ENCODE peak calls at places on chromosomes 13 and 19, in four cellular contexts. H, I, O and J are unnamed samples.

GRCh38 chr13:77230560-77230959 is 96.3 kb downstream of the MYCBP2 start:
- DNase-seq in H (no peak), I (no peak), O (no peak), J (no peak)

GRCh38 chr19:48393559-48394330 is at the start of gene GRIN2D:
- DNase-seq in H (peak), I (no peak), O (peak), J (no peak)

GRCh38 chr13:32849369-32849768 is 166.9 kb upstream of the KL start:
- DNase-seq in H (no peak), I (no peak), O (no peak), J (no peak)

GRCh38 chr13:94168784-94169512 is 310.5 kb downstream of the DCT start:
- DNase-seq in H (peak), I (no peak), O (peak), J (no peak)

GRCh38 chr19:14676762-14677161 is 2.1 kb upstream of the ADGRE3 start:
- DNase-seq in H (no peak), I (no peak), O (no peak), J (no peak)

GRCh38 chr19:38709119-38709518 is 35.2 kb downstream of the CAPN12 start:
- DNase-seq in H (no peak), I (no peak), O (no peak), J (no peak)

GRCh38 chr13:99733346-99733745 is 232.1 kb downstream of the TM9SF2 start:
- DNase-seq in H (no peak), I (no peak), O (no peak), J (no peak)

GRCh38 chr19:13797870-13798269 is 2.6 kb downstream of the ZSWIM4 start:
- DNase-seq in H (peak), I (no peak), O (peak), J (no peak)

GRCh38 chr19:3612901-3613741 is 6.4 kb upstream of the TBXA2R start:
- DNase-seq in H (no peak), I (no peak), O (no peak), J (no peak)

GRCh38 chr13:75666646-75667351 is 30.7 kb downstream of the LMO7 start:
- DNase-seq in H (peak), I (no peak), O (peak), J (no peak)

GRCh38 chr19:30059741-30060140 is 117.7 kb downstream of the URI1 start:
- DNase-seq in H (no peak), I (no peak), O (no peak), J (no peak)

GRCh38 chr13:19818223-19818842 is 35.6 kb upstream of the PSPC1 start:
- DNase-seq in H (no peak), I (peak), O (peak), J (no peak)

GRCh38 chr19:43767818-43768217 is 13.0 kb downstream of the KCNN4 start:
- DNase-seq in H (no peak), I (no peak), O (no peak), J (no peak)

GRCh38 chr19:13169769-13170168 is 19.6 kb downstream of the IER2 start:
- DNase-seq in H (peak), I (no peak), O (peak), J (peak)

DNA sequence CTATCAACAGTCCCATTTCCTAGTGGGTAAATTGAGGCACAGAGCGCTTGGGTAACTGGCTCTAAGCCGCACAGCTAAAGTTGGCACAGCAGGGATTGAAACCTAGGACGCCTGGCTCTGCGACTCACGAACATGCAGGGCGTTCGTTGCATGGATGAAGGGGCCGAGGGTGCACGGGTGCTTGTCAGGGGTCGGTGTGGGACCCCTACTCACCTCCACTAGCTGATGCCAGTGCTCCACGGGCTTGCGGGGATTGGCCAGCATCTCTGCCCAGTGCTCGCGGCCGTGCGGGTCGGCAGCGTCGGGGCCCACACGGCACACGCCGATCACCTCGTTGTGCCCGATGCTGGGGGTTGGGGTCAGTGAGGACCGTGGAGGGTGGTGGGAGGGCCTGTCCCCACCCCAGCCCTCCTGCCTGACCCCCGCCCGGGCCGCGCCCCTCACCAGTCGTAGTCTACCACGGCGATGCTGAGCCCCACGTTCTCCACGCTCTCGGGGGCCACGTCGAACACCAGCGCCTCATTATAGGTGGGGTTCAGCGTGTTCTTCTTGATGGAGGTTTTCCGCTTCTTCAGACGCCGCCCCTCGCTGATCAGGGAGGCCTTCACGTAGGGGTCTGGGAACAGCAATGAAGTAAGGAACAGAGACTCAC is 14.6 kb downstream of the SYT3 start:
- DNase-seq in H (no peak), I (no peak), O (no peak), J (no peak)
- TF ChIP-seq CTCF in H (no peak), I (no peak), O (no peak), J (no peak)

DNA sequence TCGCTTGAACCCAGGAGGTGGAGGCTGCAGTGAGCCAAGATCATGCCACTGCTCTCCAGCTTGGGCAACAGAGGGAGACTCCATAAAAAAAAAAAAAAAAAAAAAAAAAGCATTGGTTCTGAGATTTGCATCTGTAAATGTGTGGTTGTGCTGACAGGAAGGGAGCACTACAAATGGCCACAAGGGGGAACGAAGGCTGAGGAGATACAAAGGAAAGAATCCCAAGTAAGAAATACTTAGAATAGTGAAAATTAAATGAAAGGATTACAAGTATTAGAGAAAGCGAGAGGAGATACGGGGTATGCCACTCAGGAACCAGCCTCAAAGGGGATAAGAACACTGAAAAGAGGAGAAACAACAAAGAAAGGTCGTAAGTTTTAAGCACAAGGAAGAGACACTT is 284.9 kb downstream of the KLF12 start:
- DNase-seq in H (peak), I (no peak), O (peak), J (no peak)
- TF ChIP-seq CTCF in H (peak), I (peak), O (peak), J (peak)

GRCh38 chr13:39037410-39037879 is 444 bp downstream of the PROSER1 start:
- DNase-seq in H (no peak), I (no peak), O (no peak), J (peak)
- TF ChIP-seq CTCF in H (no peak), I (no peak), O (no peak), J (no peak)

DNA sequence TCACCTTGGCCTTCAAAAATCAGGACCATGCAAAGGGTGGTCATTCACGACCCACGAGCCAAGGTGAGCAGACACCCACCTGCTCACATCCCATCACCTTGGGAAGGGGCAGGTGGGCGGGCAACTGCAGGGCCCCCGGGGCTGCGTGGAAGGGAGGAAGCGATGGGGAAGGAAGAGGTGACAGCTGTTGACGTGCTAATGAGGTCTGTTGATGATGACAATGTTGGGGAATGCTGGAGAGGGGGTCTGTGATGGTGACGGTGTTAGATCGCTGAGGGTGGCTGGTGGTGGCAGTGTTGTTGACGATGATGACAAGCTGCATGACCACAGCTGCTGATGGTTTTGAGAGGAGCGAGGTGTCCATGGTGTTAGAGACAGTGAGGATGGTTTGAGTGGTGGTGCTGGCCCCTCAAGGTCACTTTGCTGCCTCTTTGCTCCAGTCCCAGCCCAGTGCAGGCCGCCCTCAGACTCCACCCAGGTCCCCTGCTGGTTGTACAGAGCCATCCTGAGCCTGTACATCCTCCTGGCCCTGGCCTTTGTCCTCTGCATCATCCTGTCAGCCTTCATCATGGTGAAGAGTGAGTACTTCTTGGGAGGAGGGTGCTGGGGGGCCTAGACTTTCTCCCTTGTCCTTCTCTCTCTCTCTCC is 898 bp downstream of the MCEMP1 start:
- DNase-seq in H (no peak), I (no peak), O (no peak), J (no peak)
- TF ChIP-seq CTCF in H (no peak), I (no peak), O (no peak), J (peak)

DNA sequence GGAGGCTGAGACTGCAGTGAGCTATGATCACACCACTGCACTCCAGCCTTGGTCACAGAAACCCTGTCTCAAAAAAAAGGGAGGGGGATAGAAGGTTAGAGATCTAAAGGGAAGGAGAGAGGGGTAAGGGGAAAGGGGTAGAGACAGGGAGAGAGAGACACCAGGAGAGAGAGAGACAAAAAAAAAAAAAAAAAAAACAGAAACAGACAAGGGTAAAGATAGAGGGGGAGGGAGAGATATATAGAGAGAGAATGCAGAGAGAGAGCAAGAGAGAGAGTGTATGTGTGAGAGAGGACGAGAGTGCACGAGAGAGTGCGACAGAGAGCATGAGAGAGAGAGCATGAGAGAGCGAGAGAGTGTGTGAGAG is 4.2 kb downstream of the CD70 start:
- DNase-seq in H (no peak), I (no peak), O (no peak), J (no peak)
- TF ChIP-seq CTCF in H (no peak), I (no peak), O (no peak), J (no peak)

DNA sequence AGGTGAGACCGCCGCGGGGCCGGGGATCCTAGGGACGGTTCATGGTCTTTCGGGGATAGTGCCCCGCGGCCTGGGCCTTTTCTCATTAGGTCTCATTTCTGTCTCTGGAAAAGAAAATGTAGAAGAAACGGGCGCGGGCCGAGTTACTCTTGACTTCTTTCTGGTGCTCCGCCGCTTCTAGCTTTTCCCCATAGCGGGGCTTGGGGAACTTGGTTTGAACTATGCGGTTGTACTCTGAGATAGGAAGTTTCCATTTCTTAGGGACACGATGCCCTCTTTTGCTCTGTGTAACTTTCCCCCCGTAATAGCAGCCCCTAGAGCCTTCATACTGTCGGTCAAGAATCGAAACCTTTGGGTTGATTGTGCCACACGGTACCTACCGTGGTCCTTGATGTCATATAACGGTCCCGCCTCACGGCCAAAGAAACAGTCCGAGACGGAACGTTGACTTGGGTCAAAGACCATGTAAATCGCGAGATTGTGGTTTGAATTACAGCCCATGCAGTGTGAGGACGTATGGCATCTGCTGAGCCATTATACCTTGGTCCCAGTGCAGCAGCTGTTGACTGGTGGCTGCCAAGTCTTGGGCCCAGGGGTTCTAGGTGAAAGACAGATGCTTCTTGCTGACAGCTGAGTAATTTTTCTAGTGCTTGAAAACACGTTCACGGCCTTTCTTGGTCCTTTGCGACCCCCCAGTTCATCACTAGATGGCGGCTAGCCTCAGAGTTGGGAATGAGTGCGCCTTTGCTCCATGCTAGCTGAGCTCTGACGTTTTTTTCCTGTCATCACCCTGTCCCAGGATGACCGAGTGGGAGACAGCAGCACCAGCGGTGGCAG is 487 bp downstream of the RPS5 start:
- DNase-seq in H (no peak), I (no peak), O (no peak), J (no peak)
- TF ChIP-seq CTCF in H (no peak), I (no peak), O (peak), J (peak)

GRCh38 chr19:51292971-51293370 is 18.5 kb upstream of the IGLON5 start:
- DNase-seq in H (no peak), I (no peak), O (no peak), J (no peak)
- TF ChIP-seq CTCF in H (no peak), I (no peak), O (no peak), J (no peak)

GRCh38 chr19:41755328-41755913 is at the start of gene CEACAM6:
- DNase-seq in H (no peak), I (no peak), O (no peak), J (no peak)

GRCh38 chr19:41748012-41748411 is 7.3 kb upstream of the CEACAM6 start:
- DNase-seq in H (no peak), I (no peak), O (no peak), J (no peak)

GRCh38 chr19:41754596-41754995 is 734 bp upstream of the CEACAM6 start:
- DNase-seq in H (no peak), I (no peak), O (no peak), J (no peak)

GRCh38 chr19:41753936-41754529 is 1.3 kb upstream of the CEACAM6 start:
- DNase-seq in H (peak), I (peak), O (peak), J (peak)

DNA sequence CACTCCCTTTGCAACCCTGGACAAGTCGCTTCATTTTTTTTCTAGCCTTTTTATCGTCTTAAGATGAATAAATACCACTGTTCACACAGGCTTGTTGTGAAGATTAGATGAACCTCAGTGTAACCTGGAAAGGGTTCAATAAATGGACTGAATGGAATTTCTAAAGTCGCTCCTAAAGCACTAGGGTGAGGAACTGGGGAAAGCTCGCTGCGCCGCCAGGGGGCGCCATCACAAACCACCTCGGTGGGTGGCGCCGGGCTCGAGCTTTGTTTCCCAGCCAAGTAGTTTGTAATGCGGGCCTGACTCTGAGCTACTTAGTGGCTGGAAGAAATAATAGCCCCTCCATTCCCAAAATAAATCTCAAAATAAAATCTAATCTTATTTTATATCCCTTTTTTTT is 2.2 kb upstream of the CEACAM6 start:
- DNase-seq in H (no peak), I (peak), O (no peak), J (peak)
- TF ChIP-seq CTCF in H (peak), I (peak), O (peak), J (peak)

DNA sequence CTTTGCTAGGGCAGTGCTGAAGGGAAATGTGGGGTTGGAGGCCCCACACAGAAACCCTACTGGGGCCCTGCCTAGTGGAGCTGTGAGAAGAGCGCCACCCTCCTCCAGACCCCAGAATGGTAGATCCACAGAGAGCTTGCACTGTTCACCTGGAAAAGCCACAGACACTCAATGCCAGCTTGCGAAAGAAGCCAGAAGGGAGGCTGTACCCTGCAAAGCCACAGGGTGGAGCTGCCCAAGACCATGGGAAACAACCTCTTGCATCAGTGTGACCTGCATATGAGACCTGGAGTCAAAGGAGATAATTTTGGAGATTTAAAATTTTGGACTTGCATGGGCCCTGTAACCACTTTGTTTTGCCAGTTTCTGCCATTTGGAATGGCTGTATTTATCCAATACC is 615.4 kb upstream of the MIR17HG start:
- DNase-seq in H (no peak), I (no peak), O (no peak), J (no peak)
- TF ChIP-seq CTCF in H (no peak), I (no peak), O (peak), J (no peak)

GRCh38 chr13:105957769-105958438 is 577.6 kb downstream of the EFNB2 start:
- DNase-seq in H (no peak), I (no peak), O (no peak), J (no peak)
- TF ChIP-seq CTCF in H (no peak), I (no peak), O (no peak), J (no peak)